ENCODE peak calls at places on chromosomes 4 and X, in nine cellular contexts. One of them, this sample, is unnamed.

GRCh38 chr4:48698029-48698901 is 81.8 kb downstream of the FRYL start:
- DNase-seq in AG04450: peak; percentile 52
- DNase-seq in progenitor cell of endocrine pancreas: no peak
- DNase-seq in psoas muscle: peak; percentile 30
- DNase-seq in foreskin fibroblast: peak; percentile 91
- DNase-seq in neural progenitor cell: peak; percentile 15
- DNase-seq in lung: peak; percentile 69
- DNase-seq in ovary: peak; percentile 51
- DNase-seq in glutamatergic neuron: no peak
- DNase-seq in this sample: peak; percentile 92

GRCh38 chr4:7941111-7942018 is 1.7 kb upstream of the AFAP1 start:
- DNase-seq in AG04450: no peak
- DNase-seq in progenitor cell of endocrine pancreas: no peak
- DNase-seq in psoas muscle: no peak
- DNase-seq in foreskin fibroblast: peak; percentile 53
- DNase-seq in neural progenitor cell: no peak
- DNase-seq in lung: no peak
- DNase-seq in ovary: no peak
- DNase-seq in glutamatergic neuron: no peak
- DNase-seq in this sample: no peak

GRCh38 chr4:7785017-7785416 is 154.6 kb downstream of the AFAP1 start:
- DNase-seq in AG04450: no peak
- DNase-seq in progenitor cell of endocrine pancreas: no peak
- DNase-seq in psoas muscle: no peak
- DNase-seq in foreskin fibroblast: peak; percentile 48
- DNase-seq in neural progenitor cell: no peak
- DNase-seq in lung: no peak
- DNase-seq in ovary: no peak
- DNase-seq in glutamatergic neuron: no peak
- DNase-seq in this sample: no peak

GRCh38 chr4:2867758-2868491 is 24.3 kb downstream of the ADD1 start:
- DNase-seq in AG04450: no peak
- DNase-seq in progenitor cell of endocrine pancreas: no peak
- DNase-seq in psoas muscle: no peak
- DNase-seq in foreskin fibroblast: peak; percentile 64
- DNase-seq in neural progenitor cell: peak; percentile 64
- DNase-seq in lung: no peak
- DNase-seq in ovary: peak; percentile 32
- DNase-seq in glutamatergic neuron: no peak
- DNase-seq in this sample: peak; percentile 75

GRCh38 chr4:68272860-68273259 is 27.4 kb upstream of the TMPRSS11B start:
- DNase-seq in AG04450: no peak
- DNase-seq in progenitor cell of endocrine pancreas: no peak
- DNase-seq in psoas muscle: no peak
- DNase-seq in foreskin fibroblast: peak; percentile 15
- DNase-seq in neural progenitor cell: peak; percentile 28
- DNase-seq in lung: no peak
- DNase-seq in ovary: no peak
- DNase-seq in glutamatergic neuron: no peak
- DNase-seq in this sample: peak; percentile 8

GRCh38 chr4:107376293-107376692 is 340.2 kb upstream of the DKK2 start:
- DNase-seq in AG04450: no peak
- DNase-seq in progenitor cell of endocrine pancreas: no peak
- DNase-seq in psoas muscle: no peak
- DNase-seq in foreskin fibroblast: no peak
- DNase-seq in neural progenitor cell: no peak
- DNase-seq in lung: no peak
- DNase-seq in ovary: no peak
- DNase-seq in glutamatergic neuron: no peak
- DNase-seq in this sample: no peak

GRCh38 chr4:23163649-23164436 is 471.1 kb downstream of the GBA3 start:
- DNase-seq in AG04450: no peak
- DNase-seq in progenitor cell of endocrine pancreas: no peak
- DNase-seq in psoas muscle: no peak
- DNase-seq in foreskin fibroblast: peak; percentile 6
- DNase-seq in neural progenitor cell: peak; percentile 49
- DNase-seq in lung: no peak
- DNase-seq in ovary: no peak
- DNase-seq in glutamatergic neuron: no peak
- DNase-seq in this sample: no peak

GRCh38 chr4:125951275-125951887 is 636.6 kb downstream of the FAT4 start:
- DNase-seq in AG04450: peak; percentile 6
- DNase-seq in progenitor cell of endocrine pancreas: no peak
- DNase-seq in psoas muscle: no peak
- DNase-seq in foreskin fibroblast: peak; percentile 74
- DNase-seq in neural progenitor cell: no peak
- DNase-seq in lung: no peak
- DNase-seq in ovary: no peak
- DNase-seq in glutamatergic neuron: no peak
- DNase-seq in this sample: peak; percentile 83

GRCh38 chr4:120694973-120695372 is 227.6 kb downstream of the PRDM5 start:
- DNase-seq in AG04450: peak; percentile 41
- DNase-seq in progenitor cell of endocrine pancreas: no peak
- DNase-seq in psoas muscle: no peak
- DNase-seq in foreskin fibroblast: peak; percentile 89
- DNase-seq in neural progenitor cell: no peak
- DNase-seq in lung: no peak
- DNase-seq in ovary: peak; percentile 39
- DNase-seq in glutamatergic neuron: no peak
- DNase-seq in this sample: peak; percentile 79

GRCh38 chrX:20585782-20586181 is 319.1 kb upstream of the RPS6KA3 start:
- DNase-seq in AG04450: no peak
- DNase-seq in progenitor cell of endocrine pancreas: no peak
- DNase-seq in psoas muscle: no peak
- DNase-seq in foreskin fibroblast: no peak
- DNase-seq in neural progenitor cell: no peak
- DNase-seq in lung: no peak
- DNase-seq in ovary: no peak
- DNase-seq in glutamatergic neuron: no peak
- DNase-seq in this sample: peak; percentile 14

GRCh38 chrX:64908121-64908520 is 68.1 kb downstream of the ZC4H2 start:
- DNase-seq in AG04450: no peak
- DNase-seq in progenitor cell of endocrine pancreas: no peak
- DNase-seq in psoas muscle: no peak
- DNase-seq in foreskin fibroblast: no peak
- DNase-seq in neural progenitor cell: no peak
- DNase-seq in lung: no peak
- DNase-seq in ovary: no peak
- DNase-seq in glutamatergic neuron: no peak
- DNase-seq in this sample: no peak

GRCh38 chr4:123890889-123891288 is 494.3 kb downstream of the SPRY1 start:
- DNase-seq in AG04450: no peak
- DNase-seq in progenitor cell of endocrine pancreas: no peak
- DNase-seq in psoas muscle: no peak
- DNase-seq in foreskin fibroblast: no peak
- DNase-seq in neural progenitor cell: no peak
- DNase-seq in lung: no peak
- DNase-seq in ovary: no peak
- DNase-seq in glutamatergic neuron: no peak
- DNase-seq in this sample: no peak

GRCh38 chr4:98467627-98468072 is 190.8 kb downstream of the TSPAN5 start:
- DNase-seq in AG04450: peak; percentile 88
- DNase-seq in progenitor cell of endocrine pancreas: peak; percentile 59
- DNase-seq in psoas muscle: peak; percentile 29
- DNase-seq in foreskin fibroblast: peak; percentile 92
- DNase-seq in neural progenitor cell: peak; percentile 92
- DNase-seq in lung: peak; percentile 78
- DNase-seq in ovary: peak; percentile 81
- DNase-seq in glutamatergic neuron: peak; percentile 65
- DNase-seq in this sample: peak; percentile 94

GRCh38 chrX:39948564-39948963 is 149.2 kb downstream of the BCOR start:
- DNase-seq in AG04450: no peak
- DNase-seq in progenitor cell of endocrine pancreas: no peak
- DNase-seq in psoas muscle: no peak
- DNase-seq in foreskin fibroblast: peak; percentile 8
- DNase-seq in neural progenitor cell: peak; percentile 22
- DNase-seq in lung: no peak
- DNase-seq in ovary: no peak
- DNase-seq in glutamatergic neuron: peak; percentile 26
- DNase-seq in this sample: no peak

GRCh38 chr4:140724780-140725179 is 31.4 kb downstream of the TBC1D9 start:
- DNase-seq in AG04450: no peak
- DNase-seq in progenitor cell of endocrine pancreas: no peak
- DNase-seq in psoas muscle: no peak
- DNase-seq in foreskin fibroblast: no peak
- DNase-seq in neural progenitor cell: no peak
- DNase-seq in lung: no peak
- DNase-seq in ovary: no peak
- DNase-seq in glutamatergic neuron: no peak
- DNase-seq in this sample: peak; percentile 40

GRCh38 chrX:150256297-150256650 is 106.8 kb upstream of the MAMLD1 start:
- DNase-seq in AG04450: no peak
- DNase-seq in progenitor cell of endocrine pancreas: no peak
- DNase-seq in psoas muscle: no peak
- DNase-seq in foreskin fibroblast: no peak
- DNase-seq in neural progenitor cell: no peak
- DNase-seq in lung: no peak
- DNase-seq in ovary: no peak
- DNase-seq in glutamatergic neuron: no peak
- DNase-seq in this sample: no peak

GRCh38 chr4:5798447-5798846 is 87.4 kb downstream of the EVC start:
- DNase-seq in AG04450: no peak
- DNase-seq in progenitor cell of endocrine pancreas: no peak
- DNase-seq in psoas muscle: no peak
- DNase-seq in foreskin fibroblast: peak; percentile 30
- DNase-seq in neural progenitor cell: no peak
- DNase-seq in lung: no peak
- DNase-seq in ovary: no peak
- DNase-seq in glutamatergic neuron: no peak
- DNase-seq in this sample: peak; percentile 36

GRCh38 chr4:791866-792630 is 33.9 kb downstream of the CPLX1 start:
- DNase-seq in AG04450: no peak
- DNase-seq in progenitor cell of endocrine pancreas: no peak
- DNase-seq in psoas muscle: no peak
- DNase-seq in foreskin fibroblast: peak; percentile 55
- DNase-seq in neural progenitor cell: no peak
- DNase-seq in lung: no peak
- DNase-seq in ovary: no peak
- DNase-seq in glutamatergic neuron: no peak
- DNase-seq in this sample: peak; percentile 12

GRCh38 chr4:8904041-8904501 is 32.4 kb upstream of the HMX1 start:
- DNase-seq in AG04450: no peak
- DNase-seq in progenitor cell of endocrine pancreas: no peak
- DNase-seq in psoas muscle: no peak
- DNase-seq in foreskin fibroblast: no peak
- DNase-seq in neural progenitor cell: no peak
- DNase-seq in lung: no peak
- DNase-seq in ovary: no peak
- DNase-seq in glutamatergic neuron: peak; percentile 6
- DNase-seq in this sample: no peak

GRCh38 chr4:94621491-94622080 is 136.2 kb upstream of the BMPR1B start:
- DNase-seq in AG04450: no peak
- DNase-seq in progenitor cell of endocrine pancreas: no peak
- DNase-seq in psoas muscle: no peak
- DNase-seq in foreskin fibroblast: peak; percentile 71
- DNase-seq in neural progenitor cell: peak; percentile 64
- DNase-seq in lung: no peak
- DNase-seq in ovary: no peak
- DNase-seq in glutamatergic neuron: no peak
- DNase-seq in this sample: peak; percentile 73

GRCh38 chr4:102299708-102300107 is 45.6 kb downstream of the SLC39A8 start:
- DNase-seq in AG04450: no peak
- DNase-seq in progenitor cell of endocrine pancreas: peak; percentile 13
- DNase-seq in psoas muscle: no peak
- DNase-seq in foreskin fibroblast: peak; percentile 63
- DNase-seq in neural progenitor cell: peak; percentile 72
- DNase-seq in lung: peak; percentile 49
- DNase-seq in ovary: peak; percentile 10
- DNase-seq in glutamatergic neuron: no peak
- DNase-seq in this sample: peak; percentile 76

GRCh38 chr4:13626492-13627184 is 887 bp downstream of the BOD1L1 start:
- DNase-seq in AG04450: no peak
- DNase-seq in progenitor cell of endocrine pancreas: no peak
- DNase-seq in psoas muscle: no peak
- DNase-seq in foreskin fibroblast: no peak
- DNase-seq in neural progenitor cell: no peak
- DNase-seq in lung: no peak
- DNase-seq in ovary: no peak
- DNase-seq in glutamatergic neuron: no peak
- DNase-seq in this sample: peak; percentile 20

GRCh38 chr4:113878718-113879117 is 100.7 kb downstream of the ARSJ start:
- DNase-seq in AG04450: peak; percentile 16
- DNase-seq in progenitor cell of endocrine pancreas: peak; percentile 17
- DNase-seq in psoas muscle: no peak
- DNase-seq in foreskin fibroblast: peak; percentile 56
- DNase-seq in neural progenitor cell: peak; percentile 83
- DNase-seq in lung: no peak
- DNase-seq in ovary: no peak
- DNase-seq in glutamatergic neuron: peak; percentile 58
- DNase-seq in this sample: no peak
- TF ChIP-seq CTCF in AG04450: peak; percentile 36
- TF ChIP-seq CTCF in progenitor cell of endocrine pancreas: peak; percentile 66
- TF ChIP-seq CTCF in psoas muscle: no peak
- TF ChIP-seq CTCF in foreskin fibroblast: no peak
- TF ChIP-seq CTCF in neural progenitor cell: peak; percentile 76
- TF ChIP-seq CTCF in lung: no peak
- TF ChIP-seq CTCF in ovary: no peak
- TF ChIP-seq CTCF in glutamatergic neuron: peak; percentile 81
- TF ChIP-seq CTCF in this sample: peak; percentile 18

GRCh38 chr4:108611360-108611759 is 9.0 kb upstream of the RPL34 start:
- DNase-seq in AG04450: no peak
- DNase-seq in progenitor cell of endocrine pancreas: no peak
- DNase-seq in psoas muscle: no peak
- DNase-seq in foreskin fibroblast: peak; percentile 53
- DNase-seq in neural progenitor cell: peak; percentile 11
- DNase-seq in lung: no peak
- DNase-seq in ovary: no peak
- DNase-seq in glutamatergic neuron: no peak
- DNase-seq in this sample: peak; percentile 32
- TF ChIP-seq CTCF in AG04450: no peak
- TF ChIP-seq CTCF in progenitor cell of endocrine pancreas: no peak
- TF ChIP-seq CTCF in psoas muscle: no peak
- TF ChIP-seq CTCF in foreskin fibroblast: peak; percentile 34
- TF ChIP-seq CTCF in neural progenitor cell: no peak
- TF ChIP-seq CTCF in lung: no peak
- TF ChIP-seq CTCF in ovary: no peak
- TF ChIP-seq CTCF in glutamatergic neuron: no peak
- TF ChIP-seq CTCF in this sample: peak; percentile 40

GRCh38 chrX:135927897-135928296 is 34.4 kb downstream of the SAGE1 start:
- DNase-seq in AG04450: no peak
- DNase-seq in progenitor cell of endocrine pancreas: no peak
- DNase-seq in psoas muscle: no peak
- DNase-seq in foreskin fibroblast: no peak
- DNase-seq in neural progenitor cell: no peak
- DNase-seq in lung: no peak
- DNase-seq in ovary: no peak
- DNase-seq in glutamatergic neuron: no peak
- DNase-seq in this sample: no peak

GRCh38 chrX:135923353-135923752 is 29.8 kb downstream of the SAGE1 start:
- DNase-seq in AG04450: no peak
- DNase-seq in progenitor cell of endocrine pancreas: no peak
- DNase-seq in psoas muscle: no peak
- DNase-seq in foreskin fibroblast: no peak
- DNase-seq in neural progenitor cell: peak; percentile 3
- DNase-seq in lung: no peak
- DNase-seq in ovary: no peak
- DNase-seq in glutamatergic neuron: no peak
- DNase-seq in this sample: no peak
- TF ChIP-seq CTCF in AG04450: peak; percentile 15
- TF ChIP-seq CTCF in progenitor cell of endocrine pancreas: no peak
- TF ChIP-seq CTCF in psoas muscle: no peak
- TF ChIP-seq CTCF in foreskin fibroblast: no peak
- TF ChIP-seq CTCF in neural progenitor cell: peak; percentile 39
- TF ChIP-seq CTCF in lung: no peak
- TF ChIP-seq CTCF in ovary: no peak
- TF ChIP-seq CTCF in glutamatergic neuron: no peak
- TF ChIP-seq CTCF in this sample: no peak

GRCh38 chr4:56506110-56506705 is 617 bp downstream of the ARL9 start:
- DNase-seq in AG04450: no peak
- DNase-seq in progenitor cell of endocrine pancreas: no peak
- DNase-seq in psoas muscle: no peak
- DNase-seq in foreskin fibroblast: peak; percentile 34
- DNase-seq in neural progenitor cell: peak; percentile 65
- DNase-seq in lung: no peak
- DNase-seq in ovary: no peak
- DNase-seq in glutamatergic neuron: no peak
- DNase-seq in this sample: peak; percentile 7
- TF ChIP-seq CTCF in AG04450: no peak
- TF ChIP-seq CTCF in progenitor cell of endocrine pancreas: no peak
- TF ChIP-seq CTCF in psoas muscle: no peak
- TF ChIP-seq CTCF in foreskin fibroblast: no peak
- TF ChIP-seq CTCF in neural progenitor cell: no peak
- TF ChIP-seq CTCF in lung: no peak
- TF ChIP-seq CTCF in ovary: no peak
- TF ChIP-seq CTCF in glutamatergic neuron: no peak
- TF ChIP-seq CTCF in this sample: no peak